ENCODE peak calls at places on chromosomes 12 and 14, in five cellular contexts. One of them, this sample, is unnamed.

GRCh38 chr12:11650697-11651281 is 1.3 kb downstream of the ETV6 start:
- DNase-seq in natural killer cell: no peak
- DNase-seq in body of pancreas: no peak
- DNase-seq in effector CD8-positive, alpha-beta T cell: no peak
- DNase-seq in cardiac fibroblast: peak
- DNase-seq in this sample: peak

GRCh38 chr12:132143328-132144071 is 619 bp downstream of the DDX51 start:
- DNase-seq in body of pancreas: no peak
- DNase-seq in natural killer cell: no peak
- DNase-seq in effector CD8-positive, alpha-beta T cell: no peak
- DNase-seq in cardiac fibroblast: no peak
- DNase-seq in this sample: no peak

GRCh38 chr12:54035561-54036377 is 2.9 kb downstream of the HOXC5 start:
- DNase-seq in natural killer cell: no peak
- DNase-seq in cardiac fibroblast: no peak
- DNase-seq in effector CD8-positive, alpha-beta T cell: no peak
- DNase-seq in body of pancreas: no peak
- DNase-seq in this sample: no peak

GRCh38 chr14:91947196-91948184 is at the start of gene FBLN5:
- DNase-seq in cardiac fibroblast: peak
- DNase-seq in body of pancreas: peak
- DNase-seq in natural killer cell: peak
- DNase-seq in effector CD8-positive, alpha-beta T cell: no peak
- DNase-seq in this sample: peak

GRCh38 chr14:54267172-54267571 is 129.6 kb upstream of the CDKN3 start:
- DNase-seq in body of pancreas: no peak
- DNase-seq in cardiac fibroblast: no peak
- DNase-seq in natural killer cell: no peak
- DNase-seq in effector CD8-positive, alpha-beta T cell: no peak
- DNase-seq in this sample: no peak

GRCh38 chr12:58961906-58962305 is 41.6 kb upstream of the LRIG3 start:
- DNase-seq in body of pancreas: no peak
- DNase-seq in cardiac fibroblast: peak
- DNase-seq in natural killer cell: no peak
- DNase-seq in effector CD8-positive, alpha-beta T cell: no peak
- DNase-seq in this sample: no peak

GRCh38 chr14:56379956-56380355 is 199.6 kb upstream of the TMEM260 start:
- DNase-seq in natural killer cell: no peak
- DNase-seq in cardiac fibroblast: peak
- DNase-seq in effector CD8-positive, alpha-beta T cell: no peak
- DNase-seq in body of pancreas: no peak
- DNase-seq in this sample: peak

GRCh38 chr12:110661337-110661972 is 27.5 kb downstream of the HVCN1 start:
- DNase-seq in cardiac fibroblast: no peak
- DNase-seq in body of pancreas: peak
- DNase-seq in effector CD8-positive, alpha-beta T cell: peak
- DNase-seq in natural killer cell: peak
- DNase-seq in this sample: no peak

GRCh38 chr12:107134558-107134957 is 41.2 kb upstream of the CRY1 start:
- DNase-seq in natural killer cell: peak
- DNase-seq in effector CD8-positive, alpha-beta T cell: no peak
- DNase-seq in body of pancreas: peak
- DNase-seq in cardiac fibroblast: no peak
- DNase-seq in this sample: peak

GRCh38 chr14:69574266-69574953 is at the start of gene CCDC177:
- DNase-seq in body of pancreas: peak
- DNase-seq in cardiac fibroblast: peak
- DNase-seq in effector CD8-positive, alpha-beta T cell: peak
- DNase-seq in natural killer cell: peak
- DNase-seq in this sample: peak

GRCh38 chr12:116406529-116406928 is 129.0 kb upstream of the MED13L start:
- DNase-seq in body of pancreas: peak
- DNase-seq in effector CD8-positive, alpha-beta T cell: no peak
- DNase-seq in natural killer cell: no peak
- DNase-seq in cardiac fibroblast: peak
- DNase-seq in this sample: peak

GRCh38 chr12:119713551-119714031 is 45.7 kb downstream of the PRKAB1 start:
- DNase-seq in natural killer cell: no peak
- DNase-seq in cardiac fibroblast: no peak
- DNase-seq in body of pancreas: no peak
- DNase-seq in effector CD8-positive, alpha-beta T cell: no peak
- DNase-seq in this sample: no peak

GRCh38 chr12:11171953-11172675 is 1.1 kb downstream of the SMIM10L1 start:
- DNase-seq in body of pancreas: no peak
- DNase-seq in effector CD8-positive, alpha-beta T cell: no peak
- DNase-seq in cardiac fibroblast: peak
- DNase-seq in natural killer cell: no peak
- DNase-seq in this sample: peak

GRCh38 chr12:120835304-120835612 is 68.9 kb downstream of the SPPL3 start:
- DNase-seq in cardiac fibroblast: peak
- DNase-seq in effector CD8-positive, alpha-beta T cell: no peak
- DNase-seq in natural killer cell: no peak
- DNase-seq in body of pancreas: no peak
- DNase-seq in this sample: peak

GRCh38 chr14:54354096-54354495 is 42.7 kb upstream of the CDKN3 start:
- DNase-seq in effector CD8-positive, alpha-beta T cell: no peak
- DNase-seq in natural killer cell: no peak
- DNase-seq in cardiac fibroblast: peak
- DNase-seq in body of pancreas: peak
- DNase-seq in this sample: no peak

GRCh38 chr14:39766397-39767000 is 334.3 kb upstream of the FBXO33 start:
- DNase-seq in natural killer cell: no peak
- DNase-seq in cardiac fibroblast: no peak
- DNase-seq in body of pancreas: no peak
- DNase-seq in effector CD8-positive, alpha-beta T cell: no peak
- DNase-seq in this sample: no peak

GRCh38 chr14:52844262-52845060 is 53.1 kb upstream of the GNPNAT1 start:
- DNase-seq in effector CD8-positive, alpha-beta T cell: no peak
- DNase-seq in cardiac fibroblast: peak
- DNase-seq in natural killer cell: no peak
- DNase-seq in body of pancreas: no peak
- DNase-seq in this sample: peak

GRCh38 chr14:54189358-54190354 is 207.2 kb upstream of the CDKN3 start:
- DNase-seq in cardiac fibroblast: peak
- DNase-seq in body of pancreas: no peak
- DNase-seq in effector CD8-positive, alpha-beta T cell: no peak
- DNase-seq in natural killer cell: no peak
- DNase-seq in this sample: peak

GRCh38 chr14:55301722-55302121 is 30.5 kb downstream of the FBXO34 start:
- DNase-seq in body of pancreas: no peak
- DNase-seq in cardiac fibroblast: peak
- DNase-seq in effector CD8-positive, alpha-beta T cell: no peak
- DNase-seq in natural killer cell: no peak
- DNase-seq in this sample: peak

GRCh38 chr14:56359245-56359644 is 220.4 kb upstream of the TMEM260 start:
- DNase-seq in cardiac fibroblast: peak
- DNase-seq in natural killer cell: no peak
- DNase-seq in body of pancreas: no peak
- DNase-seq in effector CD8-positive, alpha-beta T cell: no peak
- DNase-seq in this sample: no peak

GRCh38 chr12:24838531-24838950 is 110.4 kb downstream of the BCAT1 start:
- DNase-seq in effector CD8-positive, alpha-beta T cell: no peak
- DNase-seq in cardiac fibroblast: peak
- DNase-seq in body of pancreas: no peak
- DNase-seq in natural killer cell: no peak
- DNase-seq in this sample: peak

GRCh38 chr14:23119362-23120327 is 590 bp upstream of the CEBPE start:
- DNase-seq in cardiac fibroblast: no peak
- DNase-seq in natural killer cell: no peak
- DNase-seq in effector CD8-positive, alpha-beta T cell: no peak
- DNase-seq in body of pancreas: no peak
- DNase-seq in this sample: no peak

GRCh38 chr14:55949708-55950107 is 168.5 kb upstream of the PELI2 start:
- DNase-seq in natural killer cell: no peak
- DNase-seq in cardiac fibroblast: no peak
- DNase-seq in effector CD8-positive, alpha-beta T cell: no peak
- DNase-seq in body of pancreas: no peak
- DNase-seq in this sample: no peak

GRCh38 chr12:15590180-15590826 is 198.9 kb downstream of the EPS8 start:
- DNase-seq in natural killer cell: no peak
- DNase-seq in effector CD8-positive, alpha-beta T cell: peak
- DNase-seq in cardiac fibroblast: peak
- DNase-seq in body of pancreas: peak
- DNase-seq in this sample: peak

GRCh38 chr12:42862055-42862454 is 272.5 kb upstream of the PRICKLE1 start:
- DNase-seq in body of pancreas: no peak
- DNase-seq in cardiac fibroblast: no peak
- DNase-seq in natural killer cell: no peak
- DNase-seq in effector CD8-positive, alpha-beta T cell: no peak
- DNase-seq in this sample: no peak

GRCh38 chr12:4025420-4026358 is 152.5 kb upstream of the PARP11 start:
- DNase-seq in body of pancreas: no peak
- DNase-seq in cardiac fibroblast: no peak
- DNase-seq in natural killer cell: no peak
- DNase-seq in effector CD8-positive, alpha-beta T cell: no peak
- DNase-seq in this sample: no peak

GRCh38 chr14:71143391-71144290 is 236.4 kb downstream of the PCNX1 start:
- DNase-seq in effector CD8-positive, alpha-beta T cell: no peak
- DNase-seq in cardiac fibroblast: peak
- DNase-seq in natural killer cell: no peak
- DNase-seq in body of pancreas: no peak
- DNase-seq in this sample: peak

GRCh38 chr14:104722938-104723650 is 935 bp upstream of the ADSS1 start:
- DNase-seq in effector CD8-positive, alpha-beta T cell: no peak
- DNase-seq in natural killer cell: no peak
- DNase-seq in body of pancreas: no peak
- DNase-seq in cardiac fibroblast: no peak
- DNase-seq in this sample: no peak

GRCh38 chr12:50528800-50529199 is 24.0 kb downstream of the DIP2B start:
- DNase-seq in body of pancreas: no peak
- DNase-seq in effector CD8-positive, alpha-beta T cell: no peak
- DNase-seq in natural killer cell: no peak
- DNase-seq in cardiac fibroblast: no peak
- DNase-seq in this sample: no peak

GRCh38 chr12:26434299-26434915 is 239.0 kb downstream of the SSPN start:
- DNase-seq in body of pancreas: peak
- DNase-seq in cardiac fibroblast: peak
- DNase-seq in natural killer cell: no peak
- DNase-seq in effector CD8-positive, alpha-beta T cell: no peak
- DNase-seq in this sample: peak

GRCh38 chr14:95185033-95185432 is 27.7 kb upstream of the DICER1 start:
- DNase-seq in body of pancreas: no peak
- DNase-seq in cardiac fibroblast: no peak
- DNase-seq in natural killer cell: no peak
- DNase-seq in effector CD8-positive, alpha-beta T cell: no peak
- DNase-seq in this sample: no peak